ENCODE peak calls at places on chromosomes 1 and 21, in four cellular contexts. B is CD8-positive, alpha-beta memory T cell; F is heart left ventricle; H is thoracic aorta. G is an unnamed sample.

GRCh38 chr21:33578214-33578613 is 10.3 kb downstream of the DONSON start:
- DNase-seq in H (no peak), B (no peak), F (no peak), G (no peak)

GRCh38 chr1:232704694-232705680 is 75.1 kb upstream of the SIPA1L2 start:
- DNase-seq in F (no peak), B (no peak), H (no peak), G (no peak)

GRCh38 chr1:192061556-192061955 is 96.7 kb upstream of the RGS18 start:
- DNase-seq in H (no peak), F (no peak), B (no peak), G (no peak)

GRCh38 chr1:12055259-12055658 is 7.8 kb upstream of the TNFRSF8 start:
- DNase-seq in H (no peak), F (no peak), B (no peak), G (no peak)

GRCh38 chr1:228118040-228118439 is 8.9 kb upstream of the MRPL55 start:
- DNase-seq in H (no peak), F (no peak), B (no peak), G (peak; percentile 39)

GRCh38 chr21:40143822-40144525 is 276.7 kb downstream of the PCP4 start:
- DNase-seq in B (no peak), F (no peak), H (no peak), G (peak; percentile 77)

GRCh38 chr1:99963041-99963795 is 6.6 kb upstream of the SLC35A3 start:
- DNase-seq in B (no peak), H (no peak), F (no peak), G (no peak)

GRCh38 chr1:181133441-181133951 is 45.0 kb downstream of the IER5 start:
- DNase-seq in H (no peak), B (no peak), F (no peak), G (no peak)

GRCh38 chr1:46157916-46158311 is 17.0 kb upstream of the TSPAN1 start:
- DNase-seq in B (no peak), H (no peak), F (no peak), G (no peak)

GRCh38 chr1:225962440-225962975 is 21.5 kb upstream of the LEFTY2 start:
- DNase-seq in H (no peak), F (peak; percentile 22), B (peak; percentile 35), G (peak; percentile 82)

GRCh38 chr1:183267646-183268431 is 81.8 kb downstream of the LAMC2 start:
- DNase-seq in F (no peak), B (no peak), H (no peak), G (no peak)

GRCh38 chr1:184367427-184368038 is 19.3 kb upstream of the C1orf21 start:
- DNase-seq in B (no peak), F (no peak), H (no peak), G (no peak)

GRCh38 chr21:31316488-31317169 is 27.4 kb downstream of the TIAM1 start:
- DNase-seq in H (no peak), B (no peak), F (no peak), G (no peak)

GRCh38 chr1:211068976-211069375 is 65.0 kb downstream of the KCNH1 start:
- DNase-seq in B (no peak), H (no peak), F (no peak), G (no peak)

GRCh38 chr1:6502000-6502891 is 10.8 kb upstream of the PLEKHG5 start:
- DNase-seq in F (peak; percentile 89), B (no peak), H (no peak), G (no peak)

GRCh38 chr1:43978551-43979260 is at the start of gene B4GALT2:
- DNase-seq in F (peak; percentile 51), H (no peak), B (no peak), G (peak; percentile 69)

GRCh38 chr1:111904478-111905218 is 84.8 kb downstream of the KCND3 start:
- DNase-seq in F (peak; percentile 36), B (no peak), H (no peak), G (peak; percentile 85)

GRCh38 chr1:202112864-202113689 is 9.6 kb upstream of the GPR37L1 start:
- DNase-seq in F (peak; percentile 61), B (no peak), H (no peak), G (no peak)

GRCh38 chr1:89081005-89081404 is 16.0 kb upstream of the GBP1 start:
- DNase-seq in H (no peak), F (no peak), B (no peak), G (no peak)

DNA sequence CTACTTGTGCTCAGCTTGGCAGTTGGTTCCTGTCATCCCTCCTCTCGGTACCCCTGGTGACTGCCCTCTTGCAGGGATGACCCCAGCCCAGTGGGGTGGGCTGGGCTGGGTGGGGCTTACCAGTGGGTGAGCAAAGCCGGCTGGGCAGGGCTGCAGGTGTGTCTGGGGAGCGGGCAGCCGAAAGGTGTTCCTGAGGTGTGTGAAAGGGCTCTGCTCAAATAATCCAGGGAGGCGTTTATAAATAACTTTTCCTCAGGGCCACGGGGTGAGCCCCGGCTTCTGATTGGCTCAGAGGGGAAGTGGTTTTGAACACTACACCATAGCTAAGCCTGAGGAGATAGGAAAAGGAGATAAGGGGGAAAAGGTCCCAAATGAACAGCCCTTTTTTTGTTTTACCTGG is at the start of gene SLC26A9:
- DNase-seq in H (no peak), F (no peak), B (no peak), G (no peak)
- H3K4me1 ChIP-seq in H (no peaks in the 10 kb centered on the region), F (no peaks in the 10 kb centered on the region), B (no peaks in the 10 kb centered on the region), G (peaks cover 30% of the 10 kb centered on the region)

DNA sequence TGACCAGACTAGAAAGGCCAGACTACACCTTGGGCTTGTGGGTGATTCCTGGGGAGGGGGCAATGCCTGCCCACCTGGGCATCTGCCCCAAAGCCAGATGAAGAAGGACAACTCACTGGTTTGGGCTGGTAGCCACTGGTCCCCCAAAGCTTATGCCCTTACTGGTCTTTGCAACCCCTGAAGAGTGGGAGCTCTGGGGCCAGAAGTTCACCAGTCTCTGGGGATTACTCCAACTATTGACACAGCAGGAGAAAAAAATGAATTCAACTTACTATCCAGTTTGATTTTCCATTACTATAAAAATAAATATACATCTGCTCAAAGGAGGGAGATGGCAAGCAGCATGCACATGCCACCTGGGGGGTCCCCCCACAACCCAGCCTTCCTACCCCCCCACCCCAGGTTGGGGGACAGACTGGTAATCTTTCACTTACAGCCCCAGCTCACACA is 2.6 kb downstream of the AHDC1 start:
- DNase-seq in B (no peak), F (no peak), H (no peak), G (no peak)
- H3K4me1 ChIP-seq in B (peaks cover 67% of the 10 kb centered on the region), F (peaks cover 67% of the 10 kb centered on the region), H (peaks cover 45% of the 10 kb centered on the region), G (peaks cover 74% of the 10 kb centered on the region)

DNA sequence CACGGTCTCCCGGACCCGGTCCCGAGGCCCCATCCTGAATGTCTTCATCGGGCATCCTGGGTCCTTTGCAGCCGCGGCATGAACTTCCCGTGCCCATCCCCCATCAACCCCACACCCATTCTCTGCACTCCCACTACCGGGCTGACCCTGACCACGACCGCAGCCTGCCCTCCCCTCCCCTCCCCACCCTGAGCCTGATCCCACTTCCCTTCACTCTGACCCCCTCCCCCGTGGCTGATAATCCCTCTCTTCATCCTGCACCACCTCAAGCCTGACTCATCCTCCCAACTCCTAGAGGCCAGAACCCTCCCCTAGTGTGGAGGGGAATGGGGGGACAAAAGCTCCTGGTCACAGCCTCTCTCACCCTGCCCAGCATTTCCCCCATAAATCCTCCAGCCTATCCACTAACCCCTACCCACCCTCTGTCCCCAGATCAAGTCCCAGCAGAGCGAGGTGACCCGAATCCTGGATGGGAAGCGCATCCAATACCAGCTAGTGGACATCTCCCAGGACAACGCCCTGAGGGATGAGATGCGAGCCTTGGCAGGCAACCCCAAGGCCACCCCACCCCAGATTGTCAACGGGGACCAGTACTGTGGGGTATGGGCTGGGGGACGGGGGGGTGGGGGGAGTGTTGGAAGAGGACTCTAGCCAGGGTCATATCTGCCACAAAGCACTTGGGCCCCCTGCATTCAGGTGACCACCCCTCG is 602 bp downstream of the SH3BGRL3 start:
- DNase-seq in H (no peak), F (no peak), B (no peak), G (no peak)
- H3K4me1 ChIP-seq in H (peaks cover 48% of the 10 kb centered on the region), F (peaks cover 61% of the 10 kb centered on the region), B (peaks cover 91% of the 10 kb centered on the region), G (peaks cover 24% of the 10 kb centered on the region)

GRCh38 chr1:92934395-92935378 is 26.6 kb downstream of the DIPK1A start:
- DNase-seq in B (no peak), H (no peak), F (peak; percentile 70), G (no peak)
- H3K4me1 ChIP-seq in B (peaks cover 12% of the 10 kb centered on the region), H (peaks cover 25% of the 10 kb centered on the region), F (peaks cover 20% of the 10 kb centered on the region), G (no peaks in the 10 kb centered on the region)

GRCh38 chr1:236705771-236706565 is 19.7 kb downstream of the ACTN2 start:
- DNase-seq in F (no peak), H (no peak), B (no peak), G (no peak)

GRCh38 chr1:236701782-236702181 is 15.5 kb downstream of the ACTN2 start:
- DNase-seq in H (no peak), F (no peak), B (no peak), G (no peak)

GRCh38 chr1:236700903-236701302 is 14.6 kb downstream of the ACTN2 start:
- DNase-seq in B (no peak), H (no peak), F (peak; percentile 30), G (no peak)

GRCh38 chr1:236699366-236699765 is 13.1 kb downstream of the ACTN2 start:
- DNase-seq in B (no peak), F (no peak), H (no peak), G (no peak)

DNA sequence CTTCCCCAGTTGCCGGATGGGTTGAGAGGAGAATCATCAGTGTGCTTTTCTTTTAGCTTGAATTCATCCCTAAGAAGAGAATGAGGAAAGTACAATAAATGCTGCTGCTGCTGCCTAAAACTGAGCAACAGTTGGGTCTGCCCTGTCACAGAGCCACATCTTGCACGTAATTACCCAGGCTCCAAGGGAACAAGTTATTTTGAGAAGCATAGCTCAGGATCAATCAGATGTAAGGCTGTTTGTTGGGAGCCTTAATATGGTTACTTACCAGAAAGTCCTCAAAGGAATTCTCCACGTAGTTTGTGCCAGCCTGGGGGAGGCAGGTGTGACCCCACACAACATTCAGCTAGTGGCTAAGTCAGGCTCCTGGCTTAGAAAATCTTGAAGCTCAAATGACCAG is 16.7 kb downstream of the ACTN2 start:
- DNase-seq in B (no peak), H (no peak), F (no peak), G (no peak)
- H3K4me1 ChIP-seq in B (no peaks in the 10 kb centered on the region), H (peaks cover 21% of the 10 kb centered on the region), F (peaks cover 3% of the 10 kb centered on the region), G (peaks cover 5% of the 10 kb centered on the region)

DNA sequence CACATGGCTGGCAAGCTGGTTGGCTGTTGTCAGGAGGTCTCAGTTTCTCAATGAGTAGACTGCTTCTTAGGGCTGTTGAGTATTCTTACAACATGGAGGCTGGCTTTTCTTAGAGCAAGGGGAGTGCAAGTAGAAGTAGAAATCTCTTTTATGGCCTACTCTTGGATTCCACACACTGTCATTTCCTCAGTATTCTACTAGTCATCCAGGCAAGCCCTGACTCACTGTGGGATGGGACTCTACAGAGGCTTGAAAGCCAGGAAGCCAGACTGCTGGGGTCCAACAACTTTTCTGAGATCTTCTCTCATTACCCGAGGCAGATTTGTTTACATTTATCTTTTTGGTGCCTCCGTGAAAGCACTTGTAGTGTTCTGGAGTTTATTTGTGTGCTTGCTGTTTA is 196.2 kb upstream of the APP start:
- DNase-seq in F (no peak), H (no peak), B (no peak), G (no peak)
- H3K4me1 ChIP-seq in F (no peaks in the 10 kb centered on the region), H (no peaks in the 10 kb centered on the region), B (no peaks in the 10 kb centered on the region), G (peaks cover 7% of the 10 kb centered on the region)

GRCh38 chr1:19483691-19484090 is 1.6 kb downstream of the CAPZB start:
- DNase-seq in H (no peak), B (no peak), F (no peak), G (no peak)
- H3K4me1 ChIP-seq in H (peaks cover 44% of the 10 kb centered on the region), B (peaks cover 79% of the 10 kb centered on the region), F (peaks cover 70% of the 10 kb centered on the region), G (peaks cover 40% of the 10 kb centered on the region)

DNA sequence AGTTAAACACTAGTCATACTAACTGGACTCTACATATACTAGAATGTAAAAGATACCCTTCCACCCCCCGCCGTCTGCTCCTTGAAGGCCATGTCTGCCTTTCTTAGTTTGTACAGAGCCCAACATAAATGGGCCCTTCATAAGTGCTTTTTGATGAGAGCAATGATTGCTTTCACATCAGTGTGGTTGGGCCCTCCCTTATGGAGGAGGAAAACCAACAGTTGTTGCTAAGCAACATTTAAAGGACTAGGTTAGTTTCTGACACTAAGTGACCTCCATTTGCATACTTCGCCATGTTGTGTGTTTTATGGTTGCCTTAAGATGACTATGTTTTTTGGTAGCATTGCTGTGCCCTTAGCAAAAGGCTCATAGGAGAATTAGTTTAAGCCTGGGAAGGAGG is 182.0 kb upstream of the SGIP1 start:
- DNase-seq in F (no peak), B (peak; percentile 79), H (no peak), G (no peak)
- H3K4me1 ChIP-seq in F (peaks cover 61% of the 10 kb centered on the region), B (peaks cover 84% of the 10 kb centered on the region), H (peaks cover 21% of the 10 kb centered on the region), G (peaks cover 58% of the 10 kb centered on the region)